ENCODE peak calls at places on chromosomes 2 and 18, in four cellular contexts. I, Q, L and Y are unnamed samples.
A peak's percentile ranks its signal among the peaks of the same experiment; 100 is the strongest.

GRCh38 chr2:41879367-41879871 is 168.4 kb upstream of the PKDCC start:
- DNase-seq in I (peak; percentile 89), Q (no peak), L (no peak), Y (no peak)

GRCh38 chr2:78063246-78064020 is 541.3 kb upstream of the LRRTM4 start:
- DNase-seq in I (no peak), Q (no peak), L (no peak), Y (no peak)

GRCh38 chr2:176421291-176422050 is 152.2 kb downstream of the MTX2 start:
- DNase-seq in I (peak; percentile 14), L (peak; percentile 1), Q (no peak), Y (no peak)

GRCh38 chr2:121266543-121267106 is 18.4 kb downstream of the TFCP2L1 start:
- DNase-seq in I (no peak), L (no peak), Q (no peak), Y (no peak)

GRCh38 chr2:234258562-234259141 is 208.2 kb downstream of the SPP2 start:
- DNase-seq in Q (no peak), I (no peak), L (peak; percentile 60), Y (no peak)

GRCh38 chr2:207828361-207829057 is 58.8 kb upstream of the FZD5 start:
- DNase-seq in L (no peak), Q (no peak), I (no peak), Y (no peak)

GRCh38 chr2:241769819-241770184 is 6.8 kb upstream of the GAL3ST2 start:
- DNase-seq in L (no peak), Q (no peak), I (no peak), Y (no peak)

GRCh38 chr2:163730556-163730955 is 5.3 kb downstream of the FIGN start:
- DNase-seq in Q (no peak), L (no peak), I (no peak), Y (no peak)

GRCh38 chr2:130871843-130872242 is 35.1 kb downstream of the ARHGEF4 start:
- DNase-seq in I (no peak), L (no peak), Q (no peak), Y (no peak)

GRCh38 chr2:39119732-39120520 is 925 bp downstream of the SOS1 start:
- DNase-seq in L (no peak), Q (no peak), I (peak; percentile 89), Y (peak; percentile 68)

GRCh38 chr2:103138123-103138886 is 376.5 kb downstream of the TMEM182 start:
- DNase-seq in Q (no peak), I (no peak), L (no peak), Y (no peak)

GRCh38 chr2:144201868-144202468 is 318.0 kb downstream of the ZEB2 start:
- DNase-seq in Q (no peak), L (no peak), I (no peak), Y (no peak)

GRCh38 chr2:148586528-148587128 is 57.9 kb upstream of the EPC2 start:
- DNase-seq in Q (no peak), L (no peak), I (no peak), Y (no peak)

GRCh38 chr18:78927616-78928015 is 52.0 kb upstream of the SALL3 start:
- DNase-seq in I (no peak), Q (no peak), L (no peak), Y (no peak)

GRCh38 chr2:56170536-56170935 is 13.3 kb upstream of the CCDC85A start:
- DNase-seq in Q (no peak), I (no peak), L (no peak), Y (no peak)

GRCh38 chr2:184452907-184453306 is 145.4 kb upstream of the ZNF804A start:
- DNase-seq in Q (no peak), L (no peak), I (no peak), Y (no peak)

GRCh38 chr18:71371951-71372605 is 1083.2 kb downstream of the SOCS6 start:
- DNase-seq in I (peak; percentile 12), Q (no peak), L (peak; percentile 80), Y (no peak)

GRCh38 chr18:59813942-59814341 is 85.9 kb upstream of the PMAIP1 start:
- DNase-seq in Q (no peak), I (no peak), L (no peak), Y (no peak)

GRCh38 chr2:53467467-53467866 is 300.1 kb upstream of the CHAC2 start:
- DNase-seq in I (no peak), Q (no peak), L (no peak), Y (no peak)

GRCh38 chr2:204871246-204871953 is 326.1 kb downstream of the PARD3B start:
- DNase-seq in I (peak; percentile 1), Q (peak; percentile 54), L (peak; percentile 42), Y (no peak)

GRCh38 chr2:211132046-211132445 is 575.6 kb downstream of the CPS1 start:
- DNase-seq in I (no peak), Q (no peak), L (no peak), Y (no peak)

GRCh38 chr2:96762529-96763253 is 2.0 kb downstream of the CNNM4 start:
- DNase-seq in Q (no peak), I (peak; percentile 53), L (no peak), Y (no peak)

GRCh38 chr18:13501896-13502295 is 224.5 kb downstream of the FAM210A start:
- DNase-seq in Q (no peak), L (no peak), I (peak; percentile 20), Y (no peak)

GRCh38 chr2:221808488-221808887 is 236.4 kb upstream of the EPHA4 start:
- DNase-seq in L (no peak), Q (no peak), I (no peak), Y (no peak)

GRCh38 chr18:2971741-2972552 is 41.0 kb downstream of the LPIN2 start:
- DNase-seq in Q (no peak), L (no peak), I (no peak), Y (no peak)

GRCh38 chr2:116517936-116518335 is 1296.6 kb upstream of the DDX18 start:
- DNase-seq in Q (no peak), I (no peak), L (no peak), Y (no peak)

GRCh38 chr2:127045792-127046501 is 61.0 kb downstream of the BIN1 start:
- DNase-seq in Q (no peak), I (no peak), L (no peak), Y (no peak)

GRCh38 chr2:68744517-68744916 is 9.9 kb downstream of the ARHGAP25 start:
- DNase-seq in L (no peak), Q (no peak), I (no peak), Y (no peak)

GRCh38 chr18:79401494-79402208 is 5.9 kb downstream of the NFATC1 start:
- DNase-seq in I (no peak), L (no peak), Q (no peak), Y (peak; percentile 29)

GRCh38 chr2:105824446-105824845 is 79.7 kb downstream of the NCK2 start:
- DNase-seq in I (no peak), Q (no peak), L (no peak), Y (no peak)

GRCh38 chr2:239385096-239386000 is 15.5 kb downstream of the HDAC4 start:
- DNase-seq in I (no peak), L (no peak), Q (no peak), Y (no peak)

GRCh38 chr2:75765798-75766197 is 55.1 kb upstream of the GCFC2 start:
- DNase-seq in Q (no peak), L (no peak), I (no peak), Y (peak; percentile 17)

GRCh38 chr2:46298522-46299351 is 1.5 kb downstream of the EPAS1 start:
- DNase-seq in I (peak; percentile 72), L (no peak), Q (no peak), Y (peak; percentile 79)